ENCODE peak calls at places on chromosomes 7 and 10, in eight cellular contexts. One of them, this sample, is unnamed.

GRCh38 chr7:12921751-12922345 is 234.4 kb downstream of the ARL4A start:
- DNase-seq in mammary epithelial cell: no peak
- DNase-seq in right cardiac atrium: peak
- DNase-seq in GM23248: no peak
- DNase-seq in IMR-90: no peak
- DNase-seq in astrocyte of the spinal cord: no peak
- DNase-seq in PC-9: no peak
- DNase-seq in lower lobe of right lung: no peak
- DNase-seq in this sample: no peak

GRCh38 chr7:134618756-134619530 is 27.7 kb upstream of the BPGM start:
- DNase-seq in astrocyte of the spinal cord: peak
- DNase-seq in IMR-90: peak
- DNase-seq in PC-9: no peak
- DNase-seq in right cardiac atrium: no peak
- DNase-seq in lower lobe of right lung: no peak
- DNase-seq in GM23248: peak
- DNase-seq in mammary epithelial cell: peak
- DNase-seq in this sample: no peak

GRCh38 chr7:55132550-55132889 is 113.7 kb downstream of the EGFR start:
- DNase-seq in GM23248: no peak
- DNase-seq in PC-9: no peak
- DNase-seq in lower lobe of right lung: no peak
- DNase-seq in astrocyte of the spinal cord: no peak
- DNase-seq in mammary epithelial cell: no peak
- DNase-seq in right cardiac atrium: no peak
- DNase-seq in IMR-90: no peak
- DNase-seq in this sample: no peak

GRCh38 chr10:49053998-49054692 is 61.2 kb downstream of the VSTM4 start:
- DNase-seq in mammary epithelial cell: no peak
- DNase-seq in lower lobe of right lung: no peak
- DNase-seq in IMR-90: no peak
- DNase-seq in GM23248: no peak
- DNase-seq in astrocyte of the spinal cord: no peak
- DNase-seq in PC-9: no peak
- DNase-seq in right cardiac atrium: no peak
- DNase-seq in this sample: no peak

GRCh38 chr10:31101123-31101522 is 69.5 kb upstream of the ZNF438 start:
- DNase-seq in right cardiac atrium: no peak
- DNase-seq in lower lobe of right lung: no peak
- DNase-seq in IMR-90: peak
- DNase-seq in mammary epithelial cell: peak
- DNase-seq in PC-9: peak
- DNase-seq in astrocyte of the spinal cord: peak
- DNase-seq in GM23248: peak
- DNase-seq in this sample: peak

GRCh38 chr10:79066460-79067240 is 2.1 kb upstream of the ZMIZ1 start:
- DNase-seq in PC-9: no peak
- DNase-seq in mammary epithelial cell: peak
- DNase-seq in astrocyte of the spinal cord: peak
- DNase-seq in right cardiac atrium: peak
- DNase-seq in IMR-90: peak
- DNase-seq in lower lobe of right lung: peak
- DNase-seq in GM23248: peak
- DNase-seq in this sample: no peak

GRCh38 chr7:85159003-85159402 is 27.9 kb downstream of the SEMA3D start:
- DNase-seq in GM23248: no peak
- DNase-seq in IMR-90: no peak
- DNase-seq in mammary epithelial cell: no peak
- DNase-seq in right cardiac atrium: no peak
- DNase-seq in astrocyte of the spinal cord: no peak
- DNase-seq in lower lobe of right lung: no peak
- DNase-seq in PC-9: no peak
- DNase-seq in this sample: no peak

GRCh38 chr10:76581685-76582084 is 1055.9 kb downstream of the KCNMA1 start:
- DNase-seq in IMR-90: no peak
- DNase-seq in PC-9: peak
- DNase-seq in astrocyte of the spinal cord: no peak
- DNase-seq in mammary epithelial cell: no peak
- DNase-seq in GM23248: no peak
- DNase-seq in lower lobe of right lung: no peak
- DNase-seq in right cardiac atrium: no peak
- DNase-seq in this sample: no peak

GRCh38 chr7:100374601-100375000 is 1.3 kb downstream of the PILRA start:
- DNase-seq in IMR-90: no peak
- DNase-seq in PC-9: no peak
- DNase-seq in GM23248: no peak
- DNase-seq in lower lobe of right lung: peak
- DNase-seq in right cardiac atrium: no peak
- DNase-seq in mammary epithelial cell: no peak
- DNase-seq in astrocyte of the spinal cord: no peak
- DNase-seq in this sample: no peak
- H3K4me3 ChIP-seq in IMR-90: no peak
- H3K4me3 ChIP-seq in PC-9: no peak
- H3K4me3 ChIP-seq in GM23248: no peak
- H3K4me3 ChIP-seq in lower lobe of right lung: peak
- H3K4me3 ChIP-seq in right cardiac atrium: no peak
- H3K4me3 ChIP-seq in mammary epithelial cell: no peak
- H3K4me3 ChIP-seq in astrocyte of the spinal cord: no peak
- H3K4me3 ChIP-seq in this sample: no peak

GRCh38 chr7:27191716-27192545 is 6.9 kb upstream of the HOXA11 start:
- DNase-seq in astrocyte of the spinal cord: no peak
- DNase-seq in GM23248: no peak
- DNase-seq in PC-9: no peak
- DNase-seq in IMR-90: no peak
- DNase-seq in right cardiac atrium: peak
- DNase-seq in mammary epithelial cell: no peak
- DNase-seq in lower lobe of right lung: no peak
- DNase-seq in this sample: no peak

GRCh38 chr7:27189560-27190283 is 4.7 kb upstream of the HOXA11 start:
- DNase-seq in mammary epithelial cell: no peak
- DNase-seq in GM23248: no peak
- DNase-seq in IMR-90: no peak
- DNase-seq in astrocyte of the spinal cord: no peak
- DNase-seq in lower lobe of right lung: no peak
- DNase-seq in right cardiac atrium: no peak
- DNase-seq in PC-9: no peak
- DNase-seq in this sample: no peak

GRCh38 chr7:27190284-27190748 is 5.3 kb upstream of the HOXA11 start:
- DNase-seq in PC-9: no peak
- DNase-seq in astrocyte of the spinal cord: no peak
- DNase-seq in lower lobe of right lung: no peak
- DNase-seq in GM23248: no peak
- DNase-seq in IMR-90: no peak
- DNase-seq in mammary epithelial cell: no peak
- DNase-seq in right cardiac atrium: no peak
- DNase-seq in this sample: no peak

GRCh38 chr7:27192546-27193334 is 7.2 kb downstream of the HOXA13 start:
- DNase-seq in IMR-90: no peak
- DNase-seq in lower lobe of right lung: no peak
- DNase-seq in PC-9: no peak
- DNase-seq in astrocyte of the spinal cord: no peak
- DNase-seq in mammary epithelial cell: no peak
- DNase-seq in GM23248: peak
- DNase-seq in right cardiac atrium: peak
- DNase-seq in this sample: no peak

GRCh38 chr7:27191081-27191715 is 6.2 kb upstream of the HOXA11 start:
- DNase-seq in mammary epithelial cell: no peak
- DNase-seq in PC-9: no peak
- DNase-seq in astrocyte of the spinal cord: no peak
- DNase-seq in lower lobe of right lung: no peak
- DNase-seq in right cardiac atrium: no peak
- DNase-seq in GM23248: no peak
- DNase-seq in IMR-90: no peak
- DNase-seq in this sample: no peak
- H3K4me3 ChIP-seq in mammary epithelial cell: no peak
- H3K4me3 ChIP-seq in PC-9: no peak
- H3K4me3 ChIP-seq in astrocyte of the spinal cord: no peak
- H3K4me3 ChIP-seq in lower lobe of right lung: no peak
- H3K4me3 ChIP-seq in right cardiac atrium: no peak
- H3K4me3 ChIP-seq in GM23248: no peak
- H3K4me3 ChIP-seq in IMR-90: no peak
- H3K4me3 ChIP-seq in this sample: peak

GRCh38 chr7:150380463-150380862 is 1.3 kb downstream of the ZNF775 start:
- DNase-seq in IMR-90: no peak
- DNase-seq in mammary epithelial cell: no peak
- DNase-seq in astrocyte of the spinal cord: no peak
- DNase-seq in PC-9: no peak
- DNase-seq in GM23248: no peak
- DNase-seq in right cardiac atrium: no peak
- DNase-seq in lower lobe of right lung: no peak
- DNase-seq in this sample: no peak
- H3K4me3 ChIP-seq in IMR-90: no peak
- H3K4me3 ChIP-seq in mammary epithelial cell: no peak
- H3K4me3 ChIP-seq in astrocyte of the spinal cord: peak
- H3K4me3 ChIP-seq in PC-9: peak
- H3K4me3 ChIP-seq in GM23248: peak
- H3K4me3 ChIP-seq in right cardiac atrium: no peak
- H3K4me3 ChIP-seq in lower lobe of right lung: no peak
- H3K4me3 ChIP-seq in this sample: no peak

DNA sequence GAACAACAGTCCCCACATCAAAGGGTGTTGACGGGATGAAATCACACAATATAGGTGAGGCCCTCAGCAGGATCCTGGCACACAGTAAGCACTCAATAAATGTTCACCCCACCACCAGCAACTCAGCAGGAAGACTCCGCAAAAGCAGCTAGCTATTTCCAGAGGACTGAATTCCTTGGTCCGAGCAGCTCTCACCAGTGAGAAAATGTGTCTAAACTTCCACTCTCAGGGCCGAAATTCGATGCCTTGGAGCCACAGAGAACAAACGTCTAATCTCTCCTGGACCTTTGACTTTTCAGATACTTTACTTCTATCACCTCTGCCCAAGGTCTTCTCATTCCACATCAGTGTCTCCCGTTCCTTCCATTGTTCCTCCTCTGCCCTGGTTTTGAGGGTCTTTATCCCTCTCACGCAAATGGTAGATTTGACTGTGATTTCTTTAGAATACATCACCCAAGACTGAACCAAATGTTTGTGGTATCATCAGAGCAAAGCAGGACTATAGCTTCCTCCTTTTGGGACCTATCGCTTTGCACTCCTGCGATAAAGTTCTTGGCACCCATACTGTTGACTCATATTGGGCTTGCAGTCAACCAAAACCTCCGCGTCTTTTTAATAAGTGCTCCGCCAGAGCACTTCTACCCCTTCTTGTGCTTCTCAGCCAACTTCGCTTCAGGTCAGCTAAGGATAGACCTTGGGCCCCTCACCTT is 903 bp upstream of the NT5C2 start:
- DNase-seq in PC-9: no peak
- DNase-seq in lower lobe of right lung: no peak
- DNase-seq in right cardiac atrium: no peak
- DNase-seq in IMR-90: peak
- DNase-seq in GM23248: peak
- DNase-seq in mammary epithelial cell: no peak
- DNase-seq in astrocyte of the spinal cord: peak
- DNase-seq in this sample: no peak
- H3K4me3 ChIP-seq in PC-9: peak
- H3K4me3 ChIP-seq in lower lobe of right lung: peak
- H3K4me3 ChIP-seq in right cardiac atrium: no peak
- H3K4me3 ChIP-seq in IMR-90: no peak
- H3K4me3 ChIP-seq in GM23248: peak
- H3K4me3 ChIP-seq in mammary epithelial cell: no peak
- H3K4me3 ChIP-seq in astrocyte of the spinal cord: no peak
- H3K4me3 ChIP-seq in this sample: no peak

GRCh38 chr10:28674782-28675181 is 2.5 kb upstream of the BAMBI start:
- DNase-seq in right cardiac atrium: no peak
- DNase-seq in GM23248: no peak
- DNase-seq in mammary epithelial cell: no peak
- DNase-seq in astrocyte of the spinal cord: no peak
- DNase-seq in PC-9: no peak
- DNase-seq in IMR-90: no peak
- DNase-seq in lower lobe of right lung: no peak
- DNase-seq in this sample: no peak

GRCh38 chr10:28664369-28664740 is 13.0 kb upstream of the BAMBI start:
- DNase-seq in GM23248: peak
- DNase-seq in astrocyte of the spinal cord: peak
- DNase-seq in PC-9: no peak
- DNase-seq in right cardiac atrium: no peak
- DNase-seq in IMR-90: peak
- DNase-seq in lower lobe of right lung: no peak
- DNase-seq in mammary epithelial cell: no peak
- DNase-seq in this sample: peak

GRCh38 chr10:28666751-28667467 is 10.4 kb upstream of the BAMBI start:
- DNase-seq in PC-9: peak
- DNase-seq in GM23248: no peak
- DNase-seq in mammary epithelial cell: no peak
- DNase-seq in IMR-90: no peak
- DNase-seq in astrocyte of the spinal cord: no peak
- DNase-seq in right cardiac atrium: no peak
- DNase-seq in lower lobe of right lung: no peak
- DNase-seq in this sample: no peak

GRCh38 chr10:28668363-28669226 is 8.7 kb upstream of the BAMBI start:
- DNase-seq in lower lobe of right lung: peak
- DNase-seq in astrocyte of the spinal cord: no peak
- DNase-seq in PC-9: no peak
- DNase-seq in right cardiac atrium: peak
- DNase-seq in GM23248: peak
- DNase-seq in mammary epithelial cell: peak
- DNase-seq in IMR-90: no peak
- DNase-seq in this sample: no peak

DNA sequence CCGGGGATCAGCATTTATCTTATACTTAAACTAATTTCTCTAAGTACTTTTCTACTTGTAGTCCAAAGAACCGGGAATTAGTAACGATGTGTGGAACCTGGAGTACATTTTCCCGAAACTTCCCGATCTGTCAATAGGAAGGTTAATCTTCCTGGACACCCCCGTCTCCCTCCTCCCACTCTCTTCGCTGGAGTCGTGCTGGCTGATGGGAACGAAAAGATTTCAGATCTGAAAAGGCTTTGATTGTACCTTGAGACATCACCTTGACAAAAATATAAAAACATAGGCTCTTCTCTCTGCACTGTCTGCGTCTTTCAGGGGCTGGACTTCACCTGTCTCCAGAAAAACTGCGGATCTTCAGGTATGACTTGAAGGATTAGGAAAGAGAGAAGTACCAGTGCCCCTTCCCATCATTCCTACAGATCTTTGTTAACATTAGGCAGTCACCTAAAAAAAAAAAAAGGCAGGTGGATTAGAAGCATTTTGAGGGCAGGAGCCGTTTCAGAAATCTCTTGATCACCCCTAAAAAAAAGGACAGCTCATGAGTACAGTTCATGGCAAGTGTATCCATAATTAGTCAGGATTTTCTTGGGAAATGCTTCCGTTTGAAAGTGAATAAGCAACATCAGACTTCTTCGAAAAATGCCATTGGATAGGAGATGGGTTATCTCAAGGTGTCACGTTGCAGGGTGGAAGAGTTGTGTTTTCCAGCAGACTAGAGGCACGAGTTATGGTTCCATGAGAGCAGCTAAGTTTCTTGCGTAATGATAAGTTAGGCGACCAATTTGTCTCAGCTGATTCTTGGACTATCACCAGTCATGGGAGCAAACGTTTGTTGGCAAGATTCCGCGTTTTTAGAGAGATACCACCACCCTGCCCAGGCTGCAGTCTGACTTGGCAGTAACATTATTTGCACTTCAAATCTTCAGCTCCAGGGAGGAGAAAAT is 7.8 kb upstream of the BAMBI start:
- DNase-seq in IMR-90: no peak
- DNase-seq in lower lobe of right lung: no peak
- DNase-seq in mammary epithelial cell: no peak
- DNase-seq in right cardiac atrium: no peak
- DNase-seq in PC-9: no peak
- DNase-seq in astrocyte of the spinal cord: no peak
- DNase-seq in GM23248: no peak
- DNase-seq in this sample: no peak
- H3K4me3 ChIP-seq in IMR-90: peak
- H3K4me3 ChIP-seq in lower lobe of right lung: peak
- H3K4me3 ChIP-seq in mammary epithelial cell: peak
- H3K4me3 ChIP-seq in right cardiac atrium: peak
- H3K4me3 ChIP-seq in PC-9: peak
- H3K4me3 ChIP-seq in astrocyte of the spinal cord: peak
- H3K4me3 ChIP-seq in GM23248: peak
- H3K4me3 ChIP-seq in this sample: no peak

This sample was measured in AG09309.